ENCODE peak calls at places on chromosomes 12 and 14, in seven cellular contexts. One of them, this sample, is unnamed.
A peak's percentile ranks its signal among the peaks of the same experiment; 100 is the strongest.

GRCh38 chr12:121036810-121037326 is 2.2 kb downstream of the OASL start:
- DNase-seq in activated B cell treated with CpG ODN at 0.5 μM for 24 hours: no peak
- DNase-seq in EL: peak; percentile 89
- DNase-seq in T-helper 9 cell: no peak
- DNase-seq in stimulated activated CD8-positive, alpha-beta memory T cell treated with anti-CD3 and anti-CD28 coated beads, Interleukin-2, amount 100 ng/mL, for 48 hours: no peak
- DNase-seq in neural crest cell: no peak
- DNase-seq in amniotic epithelial cell: peak; percentile 97
- DNase-seq in this sample: no peak

GRCh38 chr12:52580496-52580895 is 6.9 kb upstream of the KRT74 start:
- DNase-seq in activated B cell treated with CpG ODN at 0.5 μM for 24 hours: no peak
- DNase-seq in EL: no peak
- DNase-seq in T-helper 9 cell: no peak
- DNase-seq in stimulated activated CD8-positive, alpha-beta memory T cell treated with anti-CD3 and anti-CD28 coated beads, Interleukin-2, amount 100 ng/mL, for 48 hours: no peak
- DNase-seq in neural crest cell: no peak
- DNase-seq in amniotic epithelial cell: no peak
- DNase-seq in this sample: no peak

GRCh38 chr14:73526036-73526984 is 10.6 kb upstream of the ACOT1 start:
- DNase-seq in activated B cell treated with CpG ODN at 0.5 μM for 24 hours: no peak
- DNase-seq in EL: peak; percentile 69
- DNase-seq in T-helper 9 cell: no peak
- DNase-seq in stimulated activated CD8-positive, alpha-beta memory T cell treated with anti-CD3 and anti-CD28 coated beads, Interleukin-2, amount 100 ng/mL, for 48 hours: no peak
- DNase-seq in neural crest cell: no peak
- DNase-seq in amniotic epithelial cell: peak; percentile 33
- DNase-seq in this sample: no peak

GRCh38 chr12:111448266-111448830 is 42.6 kb downstream of the SH2B3 start:
- DNase-seq in activated B cell treated with CpG ODN at 0.5 μM for 24 hours: no peak
- DNase-seq in EL: no peak
- DNase-seq in T-helper 9 cell: no peak
- DNase-seq in stimulated activated CD8-positive, alpha-beta memory T cell treated with anti-CD3 and anti-CD28 coated beads, Interleukin-2, amount 100 ng/mL, for 48 hours: no peak
- DNase-seq in neural crest cell: no peak
- DNase-seq in amniotic epithelial cell: no peak
- DNase-seq in this sample: no peak

GRCh38 chr12:98744692-98745091 is 99.6 kb downstream of the APAF1 start:
- DNase-seq in activated B cell treated with CpG ODN at 0.5 μM for 24 hours: no peak
- DNase-seq in EL: no peak
- DNase-seq in T-helper 9 cell: no peak
- DNase-seq in stimulated activated CD8-positive, alpha-beta memory T cell treated with anti-CD3 and anti-CD28 coated beads, Interleukin-2, amount 100 ng/mL, for 48 hours: no peak
- DNase-seq in neural crest cell: no peak
- DNase-seq in amniotic epithelial cell: no peak
- DNase-seq in this sample: no peak

GRCh38 chr12:49674318-49674985 is 32.8 kb downstream of the FMNL3 start:
- DNase-seq in activated B cell treated with CpG ODN at 0.5 μM for 24 hours: no peak
- DNase-seq in EL: peak; percentile 12
- DNase-seq in T-helper 9 cell: no peak
- DNase-seq in stimulated activated CD8-positive, alpha-beta memory T cell treated with anti-CD3 and anti-CD28 coated beads, Interleukin-2, amount 100 ng/mL, for 48 hours: no peak
- DNase-seq in neural crest cell: no peak
- DNase-seq in amniotic epithelial cell: peak; percentile 25
- DNase-seq in this sample: no peak

GRCh38 chr14:54818201-54819133 is 84.2 kb downstream of the GCH1 start:
- DNase-seq in activated B cell treated with CpG ODN at 0.5 μM for 24 hours: no peak
- DNase-seq in EL: peak; percentile 81
- DNase-seq in T-helper 9 cell: no peak
- DNase-seq in stimulated activated CD8-positive, alpha-beta memory T cell treated with anti-CD3 and anti-CD28 coated beads, Interleukin-2, amount 100 ng/mL, for 48 hours: no peak
- DNase-seq in neural crest cell: no peak
- DNase-seq in amniotic epithelial cell: peak; percentile 93
- DNase-seq in this sample: no peak

GRCh38 chr12:56565510-56566101 is 44.0 kb downstream of the RBMS2 start:
- DNase-seq in activated B cell treated with CpG ODN at 0.5 μM for 24 hours: no peak
- DNase-seq in EL: peak; percentile 30
- DNase-seq in T-helper 9 cell: no peak
- DNase-seq in stimulated activated CD8-positive, alpha-beta memory T cell treated with anti-CD3 and anti-CD28 coated beads, Interleukin-2, amount 100 ng/mL, for 48 hours: no peak
- DNase-seq in neural crest cell: no peak
- DNase-seq in amniotic epithelial cell: peak; percentile 76
- DNase-seq in this sample: no peak

GRCh38 chr14:95217391-95217900 is 60.1 kb upstream of the DICER1 start:
- DNase-seq in activated B cell treated with CpG ODN at 0.5 μM for 24 hours: no peak
- DNase-seq in EL: no peak
- DNase-seq in T-helper 9 cell: no peak
- DNase-seq in stimulated activated CD8-positive, alpha-beta memory T cell treated with anti-CD3 and anti-CD28 coated beads, Interleukin-2, amount 100 ng/mL, for 48 hours: no peak
- DNase-seq in neural crest cell: no peak
- DNase-seq in amniotic epithelial cell: peak; percentile 46
- DNase-seq in this sample: no peak

GRCh38 chr12:113044516-113044915 is 12.0 kb upstream of the DTX1 start:
- DNase-seq in activated B cell treated with CpG ODN at 0.5 μM for 24 hours: no peak
- DNase-seq in EL: no peak
- DNase-seq in T-helper 9 cell: no peak
- DNase-seq in stimulated activated CD8-positive, alpha-beta memory T cell treated with anti-CD3 and anti-CD28 coated beads, Interleukin-2, amount 100 ng/mL, for 48 hours: no peak
- DNase-seq in neural crest cell: no peak
- DNase-seq in amniotic epithelial cell: no peak
- DNase-seq in this sample: no peak

GRCh38 chr14:105408592-105408991 is 10.3 kb downstream of the TEX22 start:
- DNase-seq in activated B cell treated with CpG ODN at 0.5 μM for 24 hours: no peak
- DNase-seq in EL: no peak
- DNase-seq in T-helper 9 cell: no peak
- DNase-seq in stimulated activated CD8-positive, alpha-beta memory T cell treated with anti-CD3 and anti-CD28 coated beads, Interleukin-2, amount 100 ng/mL, for 48 hours: no peak
- DNase-seq in neural crest cell: no peak
- DNase-seq in amniotic epithelial cell: no peak
- DNase-seq in this sample: no peak

GRCh38 chr12:24960222-24960855 is 11.4 kb upstream of the BCAT1 start:
- DNase-seq in activated B cell treated with CpG ODN at 0.5 μM for 24 hours: no peak
- DNase-seq in EL: peak; percentile 70
- DNase-seq in T-helper 9 cell: no peak
- DNase-seq in stimulated activated CD8-positive, alpha-beta memory T cell treated with anti-CD3 and anti-CD28 coated beads, Interleukin-2, amount 100 ng/mL, for 48 hours: peak; percentile 30
- DNase-seq in neural crest cell: peak; percentile 22
- DNase-seq in amniotic epithelial cell: peak; percentile 63
- DNase-seq in this sample: no peak

GRCh38 chr12:132858727-132859266 is 28.6 kb downstream of the CHFR start:
- DNase-seq in activated B cell treated with CpG ODN at 0.5 μM for 24 hours: no peak
- DNase-seq in EL: no peak
- DNase-seq in T-helper 9 cell: no peak
- DNase-seq in stimulated activated CD8-positive, alpha-beta memory T cell treated with anti-CD3 and anti-CD28 coated beads, Interleukin-2, amount 100 ng/mL, for 48 hours: no peak
- DNase-seq in neural crest cell: no peak
- DNase-seq in amniotic epithelial cell: no peak
- DNase-seq in this sample: no peak

GRCh38 chr12:90024261-90024660 is 315.6 kb upstream of the ATP2B1 start:
- DNase-seq in activated B cell treated with CpG ODN at 0.5 μM for 24 hours: no peak
- DNase-seq in EL: peak; percentile 89
- DNase-seq in T-helper 9 cell: no peak
- DNase-seq in stimulated activated CD8-positive, alpha-beta memory T cell treated with anti-CD3 and anti-CD28 coated beads, Interleukin-2, amount 100 ng/mL, for 48 hours: no peak
- DNase-seq in neural crest cell: no peak
- DNase-seq in amniotic epithelial cell: peak; percentile 82
- DNase-seq in this sample: no peak

This sample was measured in T-helper 17 cell.